ENCODE peak calls at places on chromosomes 3 and 15, in ten cellular contexts. U is progenitor cell of endocrine pancreas, P is AG10803, D is cardiac fibroblast, H is fibroblast of lung, F is nephron progenitor cell, Z is mucosa of descending colon, Q is pancreas, S is kidney, N is GM12878. W is an unnamed sample.

GRCh38 chr3:174937488-174937887 is 78.4 kb downstream of the NAALADL2 start:
- DNase-seq in N (no peak), Q (no peak), H (peak; percentile 55), U (no peak), F (no peak), S (no peak), D (no peak), Z (no peak), P (peak; percentile 72), W (peak; percentile 52)

GRCh38 chr3:165624761-165625160 is 212.5 kb downstream of the BCHE start:
- DNase-seq in Z (no peak), P (peak; percentile 10), Q (no peak), S (no peak), D (peak; percentile 10), N (no peak), F (no peak), U (no peak), H (peak; percentile 3), W (peak; percentile 10)

GRCh38 chr3:128616516-128617269 is 33.9 kb downstream of the RPN1 start:
- DNase-seq in F (no peak), D (no peak), S (no peak), Z (no peak), Q (no peak), H (no peak), P (no peak), U (no peak), N (no peak), W (no peak)

GRCh38 chr3:45381168-45381852 is 7.1 kb upstream of the LARS2 start:
- DNase-seq in D (no peak), U (no peak), N (no peak), H (no peak), S (no peak), P (no peak), Z (peak; percentile 34), F (no peak), Q (no peak), W (no peak)

GRCh38 chr3:180142041-180142440 is 105.3 kb upstream of the PEX5L start:
- DNase-seq in P (peak; percentile 0), D (no peak), F (no peak), H (peak; percentile 32), U (no peak), Z (no peak), N (no peak), S (no peak), Q (no peak), W (no peak)

GRCh38 chr3:184896336-184896735 is 84.4 kb downstream of the VPS8 start:
- DNase-seq in P (no peak), Q (no peak), U (no peak), N (no peak), D (no peak), F (no peak), Z (no peak), H (no peak), S (no peak), W (no peak)

GRCh38 chr3:54213910-54214309 is 91.6 kb downstream of the CACNA2D3 start:
- DNase-seq in N (no peak), Q (no peak), P (peak; percentile 12), D (peak; percentile 14), H (peak; percentile 2), S (no peak), Z (no peak), F (no peak), U (no peak), W (no peak)

GRCh38 chr15:63015618-63016017 is 26.9 kb upstream of the TPM1 start:
- DNase-seq in Z (no peak), S (no peak), N (no peak), D (peak; percentile 73), P (peak; percentile 78), Q (no peak), F (no peak), H (peak; percentile 78), U (no peak), W (peak; percentile 78)

GRCh38 chr3:27147215-27147614 is 222.0 kb downstream of the NEK10 start:
- DNase-seq in Q (no peak), H (no peak), U (no peak), N (no peak), F (no peak), S (no peak), P (no peak), D (peak; percentile 39), Z (no peak), W (no peak)

GRCh38 chr3:195546130-195546560 is 3.0 kb upstream of the PPP1R2 start:
- DNase-seq in D (peak; percentile 92), P (peak; percentile 86), Q (peak; percentile 64), F (no peak), U (no peak), S (peak; percentile 82), H (peak; percentile 88), Z (no peak), N (no peak), W (peak; percentile 44)

GRCh38 chr3:152458725-152459515 is 190.2 kb downstream of the MBNL1 start:
- DNase-seq in S (no peak), F (no peak), N (no peak), D (no peak), Q (no peak), H (peak; percentile 64), P (peak; percentile 35), Z (no peak), U (no peak), W (peak; percentile 67)

GRCh38 chr3:36446230-36446629 is 65.9 kb downstream of the STAC start:
- DNase-seq in Z (no peak), H (peak; percentile 50), N (no peak), P (no peak), F (no peak), S (no peak), U (no peak), D (no peak), Q (no peak), W (no peak)

GRCh38 chr15:54605556-54605955 is 591.2 kb downstream of the RSL24D1 start:
- DNase-seq in Z (no peak), D (no peak), H (no peak), P (no peak), Q (no peak), F (no peak), U (no peak), S (no peak), N (no peak), W (no peak)

GRCh38 chr15:50128266-50128665 is 9.2 kb upstream of the ATP8B4 start:
- DNase-seq in U (no peak), Z (peak; percentile 62), P (no peak), N (no peak), D (no peak), Q (no peak), S (no peak), F (no peak), H (no peak), W (no peak)
- TF ChIP-seq CTCF in U (no peak), Z (no peak), P (no peak), N (no peak), D (no peak), Q (no peak), S (no peak), F (no peak), H (no peak), W (peak; percentile 17)

GRCh38 chr3:155409336-155409735 is 115.9 kb upstream of the STRIT1 start:
- DNase-seq in N (no peak), U (no peak), Z (no peak), H (no peak), Q (no peak), P (no peak), D (no peak), S (no peak), F (no peak), W (no peak)

GRCh38 chr3:155407971-155408370 is 114.5 kb upstream of the STRIT1 start:
- DNase-seq in F (no peak), S (no peak), P (peak; percentile 74), Q (no peak), H (no peak), D (no peak), Z (no peak), N (no peak), U (no peak), W (no peak)

GRCh38 chr3:155407331-155407730 is 113.8 kb upstream of the STRIT1 start:
- DNase-seq in Q (no peak), N (no peak), U (no peak), F (no peak), Z (no peak), S (no peak), D (no peak), P (peak; percentile 37), H (peak; percentile 7), W (no peak)

GRCh38 chr3:155404486-155404885 is 111.0 kb upstream of the STRIT1 start:
- DNase-seq in F (no peak), U (no peak), Q (no peak), Z (peak; percentile 14), D (no peak), H (no peak), N (no peak), P (no peak), S (no peak), W (no peak)
- TF ChIP-seq CTCF in F (no peak), U (no peak), Q (no peak), Z (no peak), D (no peak), H (no peak), N (no peak), P (no peak), S (no peak), W (no peak)

GRCh38 chr3:52690560-52690959 is 4.7 kb downstream of the GNL3 start:
- DNase-seq in S (no peak), N (no peak), Q (no peak), D (no peak), Z (no peak), F (no peak), P (no peak), U (no peak), H (no peak), W (no peak)
- TF ChIP-seq CTCF in S (no peak), N (no peak), Q (no peak), D (no peak), Z (no peak), F (no peak), P (no peak), U (no peak), H (no peak), W (no peak)

GRCh38 chr3:117443014-117443413 is 733.4 kb downstream of the TUSC7 start:
- DNase-seq in S (no peak), N (no peak), Z (peak; percentile 5), D (peak; percentile 38), P (no peak), F (no peak), U (no peak), H (peak; percentile 73), Q (no peak), W (no peak)

GRCh38 chr3:117441851-117442250 is 732.3 kb downstream of the TUSC7 start:
- DNase-seq in Q (no peak), S (no peak), H (no peak), P (no peak), D (no peak), Z (no peak), F (no peak), U (no peak), N (no peak), W (no peak)

GRCh38 chr3:117435481-117435880 is 725.9 kb downstream of the TUSC7 start:
- DNase-seq in F (no peak), D (no peak), H (no peak), Z (no peak), S (no peak), U (no peak), P (no peak), Q (no peak), N (no peak), W (no peak)

GRCh38 chr3:117444175-117444574 is 734.6 kb downstream of the TUSC7 start:
- DNase-seq in H (no peak), F (no peak), S (no peak), N (no peak), P (no peak), U (no peak), Q (no peak), Z (no peak), D (no peak), W (no peak)

GRCh38 chr3:117439812-117440211 is 730.2 kb downstream of the TUSC7 start:
- DNase-seq in H (peak; percentile 25), Z (peak; percentile 4), U (no peak), P (peak; percentile 16), D (peak; percentile 21), Q (peak; percentile 13), F (no peak), S (no peak), N (no peak), W (peak; percentile 19)
- TF ChIP-seq CTCF in H (peak; percentile 57), Z (no peak), U (peak; percentile 53), P (peak; percentile 50), D (no peak), Q (peak; percentile 31), F (peak; percentile 38), S (no peak), N (no peak), W (peak; percentile 32)